ENCODE peak calls at places on chromosome 5, in nine cellular contexts. One of them, this sample, is unnamed. For H3K36me3, the result is how much of the 10 kb centered on the place peaks cover.

GRCh38 chr5:163880307-163880706 is 374.9 kb downstream of the MAT2B start:
- DNase-seq in PC-3: no peak
- DNase-seq in OCI-LY7: no peak
- DNase-seq in lower lobe of right lung: no peak
- DNase-seq in heart left ventricle: no peak
- DNase-seq in psoas muscle: no peak
- DNase-seq in cardiac muscle cell: no peak
- DNase-seq in heart right ventricle: no peak
- DNase-seq in GM23338: no peak
- DNase-seq in this sample: no peak

GRCh38 chr5:180669661-180670060 is 20.3 kb upstream of the FLT4 start:
- DNase-seq in GM23338: no peak
- DNase-seq in PC-3: no peak
- DNase-seq in heart left ventricle: no peak
- DNase-seq in heart right ventricle: no peak
- DNase-seq in lower lobe of right lung: no peak
- DNase-seq in cardiac muscle cell: no peak
- DNase-seq in psoas muscle: no peak
- DNase-seq in OCI-LY7: no peak
- DNase-seq in this sample: no peak

GRCh38 chr5:34522599-34523381 is 133.3 kb upstream of the RAI14 start:
- DNase-seq in psoas muscle: peak
- DNase-seq in GM23338: peak
- DNase-seq in heart left ventricle: peak
- DNase-seq in OCI-LY7: peak
- DNase-seq in PC-3: peak
- DNase-seq in lower lobe of right lung: peak
- DNase-seq in cardiac muscle cell: peak
- DNase-seq in heart right ventricle: peak
- DNase-seq in this sample: peak

GRCh38 chr5:172904643-172905345 is 54.4 kb upstream of the RPL26L1 start:
- DNase-seq in cardiac muscle cell: no peak
- DNase-seq in GM23338: peak
- DNase-seq in heart right ventricle: peak
- DNase-seq in OCI-LY7: no peak
- DNase-seq in heart left ventricle: peak
- DNase-seq in lower lobe of right lung: peak
- DNase-seq in PC-3: peak
- DNase-seq in psoas muscle: peak
- DNase-seq in this sample: peak

GRCh38 chr5:57494104-57495098 is 11.8 kb upstream of the ACTBL2 start:
- DNase-seq in PC-3: peak
- DNase-seq in cardiac muscle cell: peak
- DNase-seq in GM23338: no peak
- DNase-seq in OCI-LY7: no peak
- DNase-seq in lower lobe of right lung: peak
- DNase-seq in psoas muscle: no peak
- DNase-seq in heart right ventricle: peak
- DNase-seq in heart left ventricle: peak
- DNase-seq in this sample: peak

GRCh38 chr5:13987843-13988464 is 43.5 kb upstream of the DNAH5 start:
- DNase-seq in heart left ventricle: no peak
- DNase-seq in cardiac muscle cell: peak
- DNase-seq in lower lobe of right lung: no peak
- DNase-seq in psoas muscle: no peak
- DNase-seq in PC-3: peak
- DNase-seq in OCI-LY7: peak
- DNase-seq in GM23338: peak
- DNase-seq in heart right ventricle: peak
- DNase-seq in this sample: no peak

GRCh38 chr5:138077064-138077696 is 6.7 kb upstream of the WNT8A start:
- DNase-seq in psoas muscle: peak
- DNase-seq in heart right ventricle: peak
- DNase-seq in OCI-LY7: peak
- DNase-seq in cardiac muscle cell: peak
- DNase-seq in PC-3: peak
- DNase-seq in heart left ventricle: peak
- DNase-seq in GM23338: peak
- DNase-seq in lower lobe of right lung: peak
- DNase-seq in this sample: peak

GRCh38 chr5:57825026-57825683 is 342.5 kb upstream of the ACTBL2 start:
- DNase-seq in lower lobe of right lung: no peak
- DNase-seq in OCI-LY7: no peak
- DNase-seq in heart right ventricle: no peak
- DNase-seq in PC-3: peak
- DNase-seq in GM23338: no peak
- DNase-seq in heart left ventricle: no peak
- DNase-seq in psoas muscle: no peak
- DNase-seq in cardiac muscle cell: no peak
- DNase-seq in this sample: no peak

GRCh38 chr5:34775886-34776285 is 63.1 kb upstream of the TTC23L start:
- DNase-seq in psoas muscle: no peak
- DNase-seq in cardiac muscle cell: no peak
- DNase-seq in heart right ventricle: no peak
- DNase-seq in GM23338: no peak
- DNase-seq in OCI-LY7: no peak
- DNase-seq in PC-3: no peak
- DNase-seq in lower lobe of right lung: no peak
- DNase-seq in heart left ventricle: no peak
- DNase-seq in this sample: no peak

GRCh38 chr5:14305045-14305444 is 161.9 kb downstream of the TRIO start:
- DNase-seq in OCI-LY7: no peak
- DNase-seq in psoas muscle: no peak
- DNase-seq in lower lobe of right lung: no peak
- DNase-seq in heart right ventricle: peak
- DNase-seq in PC-3: peak
- DNase-seq in cardiac muscle cell: no peak
- DNase-seq in GM23338: no peak
- DNase-seq in heart left ventricle: peak
- DNase-seq in this sample: peak

GRCh38 chr5:135566422-135567416 is 12.1 kb downstream of the CXCL14 start:
- DNase-seq in cardiac muscle cell: no peak
- DNase-seq in heart left ventricle: no peak
- DNase-seq in OCI-LY7: no peak
- DNase-seq in psoas muscle: no peak
- DNase-seq in lower lobe of right lung: no peak
- DNase-seq in heart right ventricle: no peak
- DNase-seq in GM23338: no peak
- DNase-seq in PC-3: no peak
- DNase-seq in this sample: no peak

GRCh38 chr5:135564305-135564704 is 14.5 kb downstream of the CXCL14 start:
- DNase-seq in psoas muscle: no peak
- DNase-seq in PC-3: no peak
- DNase-seq in OCI-LY7: no peak
- DNase-seq in heart right ventricle: no peak
- DNase-seq in lower lobe of right lung: no peak
- DNase-seq in GM23338: no peak
- DNase-seq in cardiac muscle cell: no peak
- DNase-seq in heart left ventricle: no peak
- DNase-seq in this sample: no peak

GRCh38 chr5:135567661-135568060 is 11.1 kb downstream of the CXCL14 start:
- DNase-seq in OCI-LY7: no peak
- DNase-seq in heart left ventricle: no peak
- DNase-seq in lower lobe of right lung: no peak
- DNase-seq in GM23338: no peak
- DNase-seq in heart right ventricle: no peak
- DNase-seq in psoas muscle: no peak
- DNase-seq in PC-3: no peak
- DNase-seq in cardiac muscle cell: no peak
- DNase-seq in this sample: no peak

GRCh38 chr5:135565256-135565655 is 13.5 kb downstream of the CXCL14 start:
- DNase-seq in psoas muscle: no peak
- DNase-seq in GM23338: no peak
- DNase-seq in cardiac muscle cell: no peak
- DNase-seq in heart left ventricle: no peak
- DNase-seq in heart right ventricle: no peak
- DNase-seq in OCI-LY7: no peak
- DNase-seq in PC-3: no peak
- DNase-seq in lower lobe of right lung: no peak
- DNase-seq in this sample: no peak

GRCh38 chr5:135565691-135566421 is 12.9 kb downstream of the CXCL14 start:
- DNase-seq in PC-3: peak
- DNase-seq in cardiac muscle cell: peak
- DNase-seq in heart right ventricle: peak
- DNase-seq in OCI-LY7: peak
- DNase-seq in psoas muscle: peak
- DNase-seq in GM23338: peak
- DNase-seq in heart left ventricle: peak
- DNase-seq in lower lobe of right lung: peak
- DNase-seq in this sample: peak
- H3K4me3 ChIP-seq in PC-3: no peak
- H3K4me3 ChIP-seq in cardiac muscle cell: no peak
- H3K4me3 ChIP-seq in heart right ventricle: no peak
- H3K4me3 ChIP-seq in OCI-LY7: no peak
- H3K4me3 ChIP-seq in psoas muscle: no peak
- H3K4me3 ChIP-seq in GM23338: no peak
- H3K4me3 ChIP-seq in heart left ventricle: no peak
- H3K4me3 ChIP-seq in lower lobe of right lung: no peak
- H3K4me3 ChIP-seq in this sample: no peak

GRCh38 chr5:107801061-107801460 is 130.3 kb upstream of the EFNA5 start:
- DNase-seq in cardiac muscle cell: no peak
- DNase-seq in PC-3: no peak
- DNase-seq in heart right ventricle: no peak
- DNase-seq in heart left ventricle: no peak
- DNase-seq in psoas muscle: no peak
- DNase-seq in OCI-LY7: no peak
- DNase-seq in lower lobe of right lung: no peak
- DNase-seq in GM23338: no peak
- DNase-seq in this sample: no peak

GRCh38 chr5:107806271-107806670 is 135.5 kb upstream of the EFNA5 start:
- DNase-seq in psoas muscle: no peak
- DNase-seq in heart left ventricle: no peak
- DNase-seq in cardiac muscle cell: no peak
- DNase-seq in lower lobe of right lung: no peak
- DNase-seq in heart right ventricle: no peak
- DNase-seq in PC-3: no peak
- DNase-seq in GM23338: no peak
- DNase-seq in OCI-LY7: no peak
- DNase-seq in this sample: no peak

GRCh38 chr5:107805819-107806218 is 135.1 kb upstream of the EFNA5 start:
- DNase-seq in GM23338: no peak
- DNase-seq in cardiac muscle cell: no peak
- DNase-seq in heart right ventricle: no peak
- DNase-seq in heart left ventricle: no peak
- DNase-seq in PC-3: no peak
- DNase-seq in OCI-LY7: no peak
- DNase-seq in psoas muscle: no peak
- DNase-seq in lower lobe of right lung: no peak
- DNase-seq in this sample: no peak

GRCh38 chr5:107805166-107805565 is 134.4 kb upstream of the EFNA5 start:
- DNase-seq in OCI-LY7: no peak
- DNase-seq in cardiac muscle cell: no peak
- DNase-seq in heart left ventricle: no peak
- DNase-seq in psoas muscle: no peak
- DNase-seq in heart right ventricle: no peak
- DNase-seq in lower lobe of right lung: no peak
- DNase-seq in PC-3: no peak
- DNase-seq in GM23338: no peak
- DNase-seq in this sample: no peak

GRCh38 chr5:107803728-107804127 is 133.0 kb upstream of the EFNA5 start:
- DNase-seq in heart right ventricle: no peak
- DNase-seq in GM23338: no peak
- DNase-seq in OCI-LY7: no peak
- DNase-seq in heart left ventricle: no peak
- DNase-seq in psoas muscle: no peak
- DNase-seq in lower lobe of right lung: no peak
- DNase-seq in PC-3: no peak
- DNase-seq in cardiac muscle cell: no peak
- DNase-seq in this sample: no peak
- H3K27ac ChIP-seq in heart right ventricle: no peak
- H3K27ac ChIP-seq in GM23338: no peak
- H3K27ac ChIP-seq in OCI-LY7: no peak
- H3K27ac ChIP-seq in heart left ventricle: no peak
- H3K27ac ChIP-seq in psoas muscle: no peak
- H3K27ac ChIP-seq in lower lobe of right lung: no peak
- H3K27ac ChIP-seq in PC-3: no peak
- H3K27ac ChIP-seq in cardiac muscle cell: no peak
- H3K27ac ChIP-seq in this sample: no peak

GRCh38 chr5:96763012-96763411 is 44.7 kb downstream of the ERAP1 start:
- DNase-seq in lower lobe of right lung: no peak
- DNase-seq in GM23338: no peak
- DNase-seq in heart right ventricle: no peak
- DNase-seq in cardiac muscle cell: no peak
- DNase-seq in heart left ventricle: no peak
- DNase-seq in OCI-LY7: no peak
- DNase-seq in PC-3: no peak
- DNase-seq in psoas muscle: no peak
- DNase-seq in this sample: no peak

GRCh38 chr5:96756985-96757384 is 50.8 kb downstream of the ERAP1 start:
- DNase-seq in OCI-LY7: no peak
- DNase-seq in GM23338: no peak
- DNase-seq in lower lobe of right lung: no peak
- DNase-seq in psoas muscle: no peak
- DNase-seq in cardiac muscle cell: no peak
- DNase-seq in heart left ventricle: no peak
- DNase-seq in heart right ventricle: peak
- DNase-seq in PC-3: no peak
- DNase-seq in this sample: no peak

GRCh38 chr5:96753848-96754247 is 53.9 kb downstream of the ERAP1 start:
- DNase-seq in heart right ventricle: no peak
- DNase-seq in lower lobe of right lung: no peak
- DNase-seq in PC-3: no peak
- DNase-seq in GM23338: no peak
- DNase-seq in psoas muscle: no peak
- DNase-seq in heart left ventricle: no peak
- DNase-seq in cardiac muscle cell: no peak
- DNase-seq in OCI-LY7: no peak
- DNase-seq in this sample: no peak

GRCh38 chr5:96761618-96762017 is 46.1 kb downstream of the ERAP1 start:
- DNase-seq in GM23338: no peak
- DNase-seq in OCI-LY7: no peak
- DNase-seq in lower lobe of right lung: no peak
- DNase-seq in psoas muscle: no peak
- DNase-seq in cardiac muscle cell: no peak
- DNase-seq in heart right ventricle: no peak
- DNase-seq in heart left ventricle: no peak
- DNase-seq in PC-3: no peak
- DNase-seq in this sample: no peak

DNA sequence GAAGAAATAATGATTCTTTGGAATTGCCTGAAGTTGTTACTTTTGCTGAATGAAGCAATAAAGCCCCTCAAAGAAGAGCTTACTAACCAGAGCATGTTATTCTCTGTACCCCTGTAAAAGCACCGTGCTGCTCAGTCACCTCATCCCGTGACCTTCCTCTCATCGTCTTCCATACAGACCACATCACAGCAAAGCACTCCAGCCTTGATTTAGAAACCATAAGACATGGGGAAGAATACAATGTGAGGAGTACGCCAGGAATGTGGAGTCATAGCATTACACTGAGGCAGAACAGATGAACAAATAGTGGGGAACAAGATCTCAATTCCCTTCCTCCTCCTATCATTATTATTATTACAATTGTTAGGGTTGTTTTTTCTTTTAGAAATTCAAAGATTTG is 49.1 kb downstream of the ERAP1 start:
- DNase-seq in heart left ventricle: no peak
- DNase-seq in PC-3: no peak
- DNase-seq in GM23338: no peak
- DNase-seq in psoas muscle: no peak
- DNase-seq in OCI-LY7: no peak
- DNase-seq in heart right ventricle: no peak
- DNase-seq in lower lobe of right lung: no peak
- DNase-seq in cardiac muscle cell: no peak
- DNase-seq in this sample: no peak
- H3K36me3 ChIP-seq in heart left ventricle: under half
- H3K36me3 ChIP-seq in PC-3: under half
- H3K36me3 ChIP-seq in GM23338: under half
- H3K36me3 ChIP-seq in psoas muscle: under half
- H3K36me3 ChIP-seq in OCI-LY7: under half
- H3K36me3 ChIP-seq in heart right ventricle: half or more
- H3K36me3 ChIP-seq in lower lobe of right lung: half or more
- H3K36me3 ChIP-seq in cardiac muscle cell: half or more
- H3K36me3 ChIP-seq in this sample: half or more

GRCh38 chr5:74464512-74465209 is 175.9 kb downstream of the ENC1 start:
- DNase-seq in heart right ventricle: no peak
- DNase-seq in PC-3: no peak
- DNase-seq in heart left ventricle: no peak
- DNase-seq in lower lobe of right lung: no peak
- DNase-seq in GM23338: no peak
- DNase-seq in OCI-LY7: peak
- DNase-seq in cardiac muscle cell: no peak
- DNase-seq in psoas muscle: no peak
- DNase-seq in this sample: no peak
- H3K4me3 ChIP-seq in heart right ventricle: no peak
- H3K4me3 ChIP-seq in PC-3: no peak
- H3K4me3 ChIP-seq in heart left ventricle: no peak
- H3K4me3 ChIP-seq in lower lobe of right lung: no peak
- H3K4me3 ChIP-seq in GM23338: no peak
- H3K4me3 ChIP-seq in OCI-LY7: peak
- H3K4me3 ChIP-seq in cardiac muscle cell: no peak
- H3K4me3 ChIP-seq in psoas muscle: no peak
- H3K4me3 ChIP-seq in this sample: no peak

This sample was measured in left ventricle myocardium inferior.